ENCODE peak calls at places on chromosomes 12 and 14, in four cellular contexts. I is stimulated activated CD4-positive, alpha-beta T cell treated with anti-CD3 and anti-CD28 coated beads, TNF-alpha, amount 100 ng/mL, for 4 hours; B is NCI-H748 treated with DMSO at 0.1 percent for 48 hours; Y is ureter. R is an unnamed sample.

GRCh38 chr12:127108360-127109215 is 1158.4 kb upstream of the TMEM132C start:
- DNase-seq in I (peak; percentile 9), Y (peak; percentile 56), B (peak; percentile 31), R (peak; percentile 13)

GRCh38 chr12:63294327-63294632 is 143.3 kb upstream of the AVPR1A start:
- DNase-seq in Y (no peak), I (no peak), B (no peak), R (no peak)

GRCh38 chr12:111180830-111181726 is 187.8 kb downstream of the PHETA1 start:
- DNase-seq in I (no peak), B (peak; percentile 52), Y (peak; percentile 76), R (no peak)

GRCh38 chr12:43238281-43238680 is 313.7 kb downstream of the ADAMTS20 start:
- DNase-seq in Y (no peak), I (no peak), B (no peak), R (no peak)

GRCh38 chr12:117671734-117672133 is 297.1 kb downstream of the KSR2 start:
- DNase-seq in Y (no peak), B (peak; percentile 4), I (no peak), R (peak; percentile 86)

GRCh38 chr14:65329911-65330310 is 82.6 kb upstream of the FUT8 start:
- DNase-seq in Y (no peak), I (no peak), B (no peak), R (peak; percentile 30)

GRCh38 chr12:74449872-74450271 is 87.8 kb upstream of the ATXN7L3B start:
- DNase-seq in B (no peak), I (no peak), Y (no peak), R (no peak)

GRCh38 chr12:115096673-115097349 is 412.8 kb upstream of the TBX3 start:
- DNase-seq in Y (no peak), I (no peak), B (no peak), R (no peak)

GRCh38 chr12:96208801-96209534 is 14.8 kb downstream of the ELK3 start:
- DNase-seq in B (no peak), Y (no peak), I (no peak), R (no peak)

GRCh38 chr12:46224401-46224800 is 44.4 kb downstream of the SLC38A1 start:
- DNase-seq in I (no peak), B (no peak), Y (peak; percentile 79), R (no peak)

GRCh38 chr12:97927991-97928390 is 465.4 kb downstream of the RMST start:
- DNase-seq in I (no peak), Y (no peak), B (no peak), R (peak; percentile 15)

GRCh38 chr12:115920395-115921183 is 356.9 kb downstream of the MED13L start:
- DNase-seq in Y (no peak), I (no peak), B (no peak), R (no peak)

GRCh38 chr12:53502331-53502730 is 1.2 kb downstream of the TARBP2 start:
- DNase-seq in I (no peak), Y (no peak), B (no peak), R (no peak)

GRCh38 chr12:64670039-64670438 is 59.7 kb downstream of the RASSF3 start:
- DNase-seq in B (no peak), I (no peak), Y (no peak), R (no peak)

GRCh38 chr12:5689773-5690172 is 255.3 kb downstream of the ANO2 start:
- DNase-seq in I (no peak), Y (no peak), B (no peak), R (no peak)